ENCODE peak calls at places on chromosomes 7 and 10, in six cellular contexts. One of them, this sample, is unnamed. For H3K36me3, the result is how much of the 10 kb centered on the place peaks cover.

GRCh38 chr7:147276783-147277370 is 1160.3 kb downstream of the CNTNAP2 start:
- DNase-seq in neuronal stem cell: no peak
- DNase-seq in H1: no peak
- DNase-seq in IMR-90: no peak
- DNase-seq in trophoblast cell: no peak
- DNase-seq in mesendoderm: no peak
- DNase-seq in this sample: no peak

GRCh38 chr7:13874783-13875182 is 114.7 kb downstream of the ETV1 start:
- DNase-seq in H1: no peak
- DNase-seq in trophoblast cell: no peak
- DNase-seq in mesendoderm: no peak
- DNase-seq in neuronal stem cell: no peak
- DNase-seq in IMR-90: peak
- DNase-seq in this sample: peak

GRCh38 chr7:74262639-74263398 is 8.6 kb upstream of the RFC2 start:
- DNase-seq in mesendoderm: no peak
- DNase-seq in neuronal stem cell: no peak
- DNase-seq in IMR-90: no peak
- DNase-seq in trophoblast cell: no peak
- DNase-seq in H1: no peak
- DNase-seq in this sample: no peak

GRCh38 chr10:114306116-114306973 is 67.3 kb downstream of the VWA2 start:
- DNase-seq in mesendoderm: peak
- DNase-seq in trophoblast cell: peak
- DNase-seq in neuronal stem cell: no peak
- DNase-seq in IMR-90: peak
- DNase-seq in H1: no peak
- DNase-seq in this sample: peak

GRCh38 chr10:43075612-43076003 is 1.3 kb upstream of the RET start:
- DNase-seq in H1: no peak
- DNase-seq in neuronal stem cell: no peak
- DNase-seq in IMR-90: no peak
- DNase-seq in trophoblast cell: no peak
- DNase-seq in mesendoderm: peak
- DNase-seq in this sample: no peak

GRCh38 chr7:29859491-29860180 is 53.3 kb downstream of the WIPF3 start:
- DNase-seq in mesendoderm: no peak
- DNase-seq in trophoblast cell: peak
- DNase-seq in H1: no peak
- DNase-seq in IMR-90: no peak
- DNase-seq in neuronal stem cell: no peak
- DNase-seq in this sample: no peak

GRCh38 chr7:51024867-51025266 is 242.2 kb upstream of the GRB10 start:
- DNase-seq in H1: no peak
- DNase-seq in mesendoderm: no peak
- DNase-seq in IMR-90: no peak
- DNase-seq in neuronal stem cell: no peak
- DNase-seq in trophoblast cell: no peak
- DNase-seq in this sample: no peak

GRCh38 chr7:130878785-130879184 is 144.8 kb upstream of the KLF14 start:
- DNase-seq in H1: no peak
- DNase-seq in mesendoderm: no peak
- DNase-seq in neuronal stem cell: no peak
- DNase-seq in trophoblast cell: no peak
- DNase-seq in IMR-90: peak
- DNase-seq in this sample: no peak

GRCh38 chr7:31950101-31950755 is 120.0 kb downstream of the PDE1C start:
- DNase-seq in trophoblast cell: no peak
- DNase-seq in mesendoderm: no peak
- DNase-seq in IMR-90: peak
- DNase-seq in H1: no peak
- DNase-seq in neuronal stem cell: no peak
- DNase-seq in this sample: peak

GRCh38 chr10:77837248-77837924 is 89.2 kb downstream of the DLG5 start:
- DNase-seq in IMR-90: peak
- DNase-seq in neuronal stem cell: peak
- DNase-seq in H1: no peak
- DNase-seq in mesendoderm: peak
- DNase-seq in trophoblast cell: no peak
- DNase-seq in this sample: peak

GRCh38 chr10:11163990-11164805 is 146.5 kb downstream of the CELF2 start:
- DNase-seq in IMR-90: no peak
- DNase-seq in mesendoderm: no peak
- DNase-seq in trophoblast cell: no peak
- DNase-seq in H1: no peak
- DNase-seq in neuronal stem cell: peak
- DNase-seq in this sample: no peak

GRCh38 chr10:71036279-71036535 is 147.8 kb upstream of the PCBD1 start:
- DNase-seq in neuronal stem cell: no peak
- DNase-seq in IMR-90: no peak
- DNase-seq in H1: no peak
- DNase-seq in mesendoderm: no peak
- DNase-seq in trophoblast cell: no peak
- DNase-seq in this sample: no peak

GRCh38 chr7:33986951-33987948 is 81.9 kb downstream of the BMPER start:
- DNase-seq in mesendoderm: peak
- DNase-seq in neuronal stem cell: no peak
- DNase-seq in H1: no peak
- DNase-seq in IMR-90: peak
- DNase-seq in trophoblast cell: peak
- DNase-seq in this sample: peak

GRCh38 chr7:83921798-83922607 is 272.6 kb downstream of the SEMA3A start:
- DNase-seq in IMR-90: peak
- DNase-seq in trophoblast cell: peak
- DNase-seq in mesendoderm: no peak
- DNase-seq in neuronal stem cell: no peak
- DNase-seq in H1: no peak
- DNase-seq in this sample: no peak

GRCh38 chr7:137877301-137877700 is 30.5 kb upstream of the DGKI start:
- DNase-seq in neuronal stem cell: no peak
- DNase-seq in H1: no peak
- DNase-seq in mesendoderm: no peak
- DNase-seq in IMR-90: no peak
- DNase-seq in trophoblast cell: no peak
- DNase-seq in this sample: no peak

GRCh38 chr7:128031901-128032604 is 816 bp upstream of the LRRC4 start:
- DNase-seq in H1: no peak
- DNase-seq in neuronal stem cell: peak
- DNase-seq in mesendoderm: peak
- DNase-seq in IMR-90: peak
- DNase-seq in trophoblast cell: no peak
- DNase-seq in this sample: peak

GRCh38 chr10:76071638-76072317 is 640.4 kb downstream of the LRMDA start:
- DNase-seq in H1: no peak
- DNase-seq in mesendoderm: no peak
- DNase-seq in IMR-90: no peak
- DNase-seq in trophoblast cell: no peak
- DNase-seq in neuronal stem cell: no peak
- DNase-seq in this sample: peak

GRCh38 chr10:78377362-78377761 is 343.7 kb downstream of the RPS24 start:
- DNase-seq in trophoblast cell: no peak
- DNase-seq in IMR-90: no peak
- DNase-seq in mesendoderm: peak
- DNase-seq in neuronal stem cell: no peak
- DNase-seq in H1: no peak
- DNase-seq in this sample: peak

GRCh38 chr7:107506683-107507339 is 37.0 kb downstream of the GPR22 start:
- DNase-seq in H1: no peak
- DNase-seq in IMR-90: peak
- DNase-seq in neuronal stem cell: no peak
- DNase-seq in trophoblast cell: peak
- DNase-seq in mesendoderm: peak
- DNase-seq in this sample: no peak

GRCh38 chr10:83991986-83992753 is 147.1 kb upstream of the GHITM start:
- DNase-seq in H1: peak
- DNase-seq in mesendoderm: peak
- DNase-seq in IMR-90: no peak
- DNase-seq in neuronal stem cell: peak
- DNase-seq in trophoblast cell: peak
- DNase-seq in this sample: peak

GRCh38 chr7:90618880-90619279 is 22.8 kb downstream of the CDK14 start:
- DNase-seq in neuronal stem cell: no peak
- DNase-seq in mesendoderm: no peak
- DNase-seq in IMR-90: no peak
- DNase-seq in H1: no peak
- DNase-seq in trophoblast cell: no peak
- DNase-seq in this sample: no peak

GRCh38 chr7:25951414-25952276 is 200.4 kb upstream of the NFE2L3 start:
- DNase-seq in IMR-90: no peak
- DNase-seq in neuronal stem cell: peak
- DNase-seq in H1: no peak
- DNase-seq in mesendoderm: peak
- DNase-seq in trophoblast cell: no peak
- DNase-seq in this sample: peak

GRCh38 chr7:151767557-151767956 is 109.4 kb downstream of the PRKAG2 start:
- DNase-seq in mesendoderm: no peak
- DNase-seq in H1: no peak
- DNase-seq in trophoblast cell: no peak
- DNase-seq in IMR-90: no peak
- DNase-seq in neuronal stem cell: no peak
- DNase-seq in this sample: no peak

GRCh38 chr7:157446322-157446721 is 109.5 kb downstream of the DNAJB6 start:
- DNase-seq in mesendoderm: no peak
- DNase-seq in trophoblast cell: no peak
- DNase-seq in IMR-90: no peak
- DNase-seq in neuronal stem cell: no peak
- DNase-seq in H1: no peak
- DNase-seq in this sample: no peak

GRCh38 chr7:1481300-1481699 is 22.0 kb upstream of the MICALL2 start:
- DNase-seq in H1: no peak
- DNase-seq in trophoblast cell: no peak
- DNase-seq in IMR-90: no peak
- DNase-seq in neuronal stem cell: no peak
- DNase-seq in mesendoderm: no peak
- DNase-seq in this sample: no peak

GRCh38 chr7:1476859-1477258 is 17.6 kb upstream of the MICALL2 start:
- DNase-seq in trophoblast cell: no peak
- DNase-seq in H1: no peak
- DNase-seq in neuronal stem cell: no peak
- DNase-seq in IMR-90: no peak
- DNase-seq in mesendoderm: no peak
- DNase-seq in this sample: no peak

GRCh38 chr7:1480670-1481069 is 21.4 kb upstream of the MICALL2 start:
- DNase-seq in IMR-90: no peak
- DNase-seq in H1: no peak
- DNase-seq in neuronal stem cell: no peak
- DNase-seq in mesendoderm: no peak
- DNase-seq in trophoblast cell: no peak
- DNase-seq in this sample: no peak

GRCh38 chr7:1478480-1478879 is 19.2 kb upstream of the MICALL2 start:
- DNase-seq in IMR-90: no peak
- DNase-seq in neuronal stem cell: no peak
- DNase-seq in trophoblast cell: no peak
- DNase-seq in H1: no peak
- DNase-seq in mesendoderm: no peak
- DNase-seq in this sample: no peak

DNA sequence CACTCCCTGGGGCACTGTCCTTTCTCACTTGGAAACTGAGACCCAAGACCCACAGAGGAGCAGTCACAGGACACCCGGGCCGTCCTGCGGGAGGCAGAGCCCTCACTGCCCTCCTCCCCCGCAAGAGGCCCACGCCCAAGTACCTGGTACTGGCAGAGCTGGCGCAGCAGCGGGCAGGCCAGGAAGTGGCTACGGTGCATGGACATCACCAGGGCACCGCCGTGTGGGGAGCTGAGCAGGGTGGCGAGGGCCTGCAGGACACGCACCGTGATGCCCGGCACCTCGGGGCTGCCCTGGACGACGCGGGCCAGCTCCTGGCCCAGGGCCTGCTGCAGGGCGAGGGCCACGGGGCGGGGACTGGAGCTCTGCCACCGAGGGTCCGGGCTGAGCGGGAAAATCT is 20.0 kb upstream of the MICALL2 start:
- DNase-seq in neuronal stem cell: no peak
- DNase-seq in IMR-90: no peak
- DNase-seq in trophoblast cell: no peak
- DNase-seq in H1: no peak
- DNase-seq in mesendoderm: no peak
- DNase-seq in this sample: no peak
- H3K36me3 ChIP-seq in neuronal stem cell: under half
- H3K36me3 ChIP-seq in IMR-90: half or more
- H3K36me3 ChIP-seq in trophoblast cell: half or more
- H3K36me3 ChIP-seq in H1: under half
- H3K36me3 ChIP-seq in mesendoderm: under half
- H3K36me3 ChIP-seq in this sample: half or more

DNA sequence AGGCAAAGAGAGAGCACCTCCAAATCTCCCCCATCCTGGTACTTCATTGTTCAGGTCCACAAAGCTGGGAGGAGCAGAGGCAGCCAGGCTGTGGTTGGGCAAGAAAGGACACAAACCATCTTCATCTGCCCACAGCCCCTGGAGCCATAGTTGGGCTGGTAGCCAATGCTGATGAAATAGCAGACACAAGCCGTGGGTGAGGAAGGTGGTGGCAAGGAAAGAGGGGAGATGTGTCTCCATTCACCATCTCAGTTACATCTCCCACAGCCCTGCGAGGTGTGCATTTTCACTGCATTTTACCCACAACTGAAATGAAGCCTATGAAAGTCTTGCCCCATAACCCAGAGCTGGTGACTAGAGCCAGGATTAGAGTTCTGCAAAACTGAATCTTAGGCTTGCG is 35.0 kb downstream of the PIK3AP1 start:
- DNase-seq in H1: no peak
- DNase-seq in IMR-90: no peak
- DNase-seq in mesendoderm: no peak
- DNase-seq in trophoblast cell: no peak
- DNase-seq in neuronal stem cell: no peak
- DNase-seq in this sample: no peak
- H2BK120ac ChIP-seq in H1: no peak
- H2BK120ac ChIP-seq in IMR-90: peak
- H2BK120ac ChIP-seq in mesendoderm: no peak
- H2BK120ac ChIP-seq in trophoblast cell: no peak
- H2BK120ac ChIP-seq in neuronal stem cell: no peak
- H2BK120ac ChIP-seq in this sample: no peak

GRCh38 chr10:126101744-126102143 is 205.4 kb downstream of the FANK1 start:
- DNase-seq in trophoblast cell: no peak
- DNase-seq in IMR-90: no peak
- DNase-seq in H1: no peak
- DNase-seq in mesendoderm: no peak
- DNase-seq in neuronal stem cell: no peak
- DNase-seq in this sample: no peak
- H3K36me3 ChIP-seq in trophoblast cell: under half
- H3K36me3 ChIP-seq in IMR-90: under half
- H3K36me3 ChIP-seq in H1: under half
- H3K36me3 ChIP-seq in mesendoderm: under half
- H3K36me3 ChIP-seq in neuronal stem cell: under half
- H3K36me3 ChIP-seq in this sample: under half

DNA sequence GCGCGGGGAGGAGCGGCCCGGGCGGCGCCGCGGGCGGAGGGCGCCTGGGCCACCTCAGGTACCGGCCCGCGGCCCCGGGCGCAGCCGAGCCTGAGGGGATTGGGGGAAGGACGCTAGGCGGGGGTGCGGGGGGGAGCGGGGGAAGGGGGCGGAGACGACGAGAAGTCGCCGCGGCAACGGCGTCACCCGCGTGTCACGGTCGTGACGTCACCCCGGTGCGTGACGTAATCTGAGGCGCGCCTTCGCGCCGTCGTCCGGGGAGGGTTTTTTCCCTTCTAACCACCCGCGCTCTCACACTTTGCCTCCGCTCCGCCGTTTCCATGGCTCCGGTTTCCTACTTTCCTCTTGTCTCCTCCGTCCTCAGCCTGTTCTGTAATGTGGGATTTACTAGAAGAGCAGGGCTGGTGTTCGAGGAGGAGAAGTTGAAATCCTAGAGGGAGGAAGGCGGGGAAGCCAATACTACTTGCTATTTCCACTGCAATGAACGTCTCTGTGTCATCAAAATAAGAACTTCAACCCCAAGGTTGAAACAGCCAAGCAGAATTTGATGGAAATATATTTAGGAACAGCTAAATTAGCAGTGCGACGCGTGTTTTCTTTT is at the start of gene BRAF:
- DNase-seq in IMR-90: peak
- DNase-seq in H1: peak
- DNase-seq in mesendoderm: peak
- DNase-seq in neuronal stem cell: peak
- DNase-seq in trophoblast cell: peak
- DNase-seq in this sample: peak
- H2BK120ac ChIP-seq in IMR-90: peak
- H2BK120ac ChIP-seq in H1: no peak
- H2BK120ac ChIP-seq in mesendoderm: peak
- H2BK120ac ChIP-seq in neuronal stem cell: peak
- H2BK120ac ChIP-seq in trophoblast cell: peak
- H2BK120ac ChIP-seq in this sample: peak